ENCODE peak calls at places on chromosomes 11 and 22, in five cellular contexts. K, W, X, T and N are unnamed samples.
A peak's percentile ranks its signal among the peaks of the same experiment; 100 is the strongest.

GRCh38 chr22:39800790-39801540 is 92.6 kb downstream of the ENTHD1 start:
- DNase-seq in K (no peak), W (no peak), X (peak; percentile 43), T (no peak), N (no peak)

GRCh38 chr22:30251661-30252226 is 5.2 kb upstream of the LIF start:
- DNase-seq in K (no peak), W (no peak), X (no peak), T (no peak), N (no peak)

GRCh38 chr22:44885806-44886360 is 123.9 kb downstream of the PHF21B start:
- DNase-seq in K (no peak), W (no peak), X (no peak), T (no peak), N (no peak)

GRCh38 chr11:19922689-19923035 is 210.0 kb downstream of the NAV2 start:
- DNase-seq in K (no peak), W (no peak), X (no peak), T (no peak), N (no peak)

GRCh38 chr11:96033054-96033453 is 109.1 kb upstream of the MTMR2 start:
- DNase-seq in K (no peak), W (no peak), X (no peak), T (no peak), N (no peak)

GRCh38 chr11:2531987-2532703 is 87.3 kb downstream of the KCNQ1 start:
- DNase-seq in K (no peak), W (no peak), X (no peak), T (no peak), N (no peak)

GRCh38 chr11:121113611-121114010 is 12.6 kb downstream of the TECTA start:
- DNase-seq in K (no peak), W (no peak), X (no peak), T (no peak), N (no peak)

GRCh38 chr22:27801616-27802388 is at the start of gene MN1:
- DNase-seq in K (no peak), W (no peak), X (no peak), T (no peak), N (peak; percentile 39)

GRCh38 chr11:132685174-132685611 is 847.1 kb downstream of the OPCML start:
- DNase-seq in K (no peak), W (no peak), X (no peak), T (peak; percentile 41), N (no peak)

GRCh38 chr11:2198621-2199365 is 27.2 kb upstream of the TH start:
- DNase-seq in K (no peak), W (no peak), X (no peak), T (no peak), N (no peak)

GRCh38 chr22:24975813-24976341 is 23.4 kb downstream of the KIAA1671 start:
- DNase-seq in K (no peak), W (no peak), X (no peak), T (no peak), N (no peak)

GRCh38 chr11:9017773-9018172 is 14.0 kb upstream of the NRIP3 start:
- DNase-seq in K (peak; percentile 52), W (no peak), X (no peak), T (no peak), N (no peak)

GRCh38 chr22:16955678-16956210 is 52.3 kb downstream of the GAB4 start:
- DNase-seq in K (no peak), W (no peak), X (peak; percentile 19), T (no peak), N (no peak)

GRCh38 chr11:2884424-2884815 is 1.2 kb downstream of the CDKN1C start:
- DNase-seq in K (no peak), W (no peak), X (peak; percentile 37), T (peak; percentile 27), N (no peak)

GRCh38 chr11:1825039-1825740 is 9.6 kb upstream of the SYT8 start:
- DNase-seq in K (peak; percentile 55), W (no peak), X (peak; percentile 84), T (peak; percentile 18), N (no peak)

GRCh38 chr11:12358302-12359188 is 18.8 kb upstream of the PARVA start:
- DNase-seq in K (no peak), W (no peak), X (no peak), T (no peak), N (no peak)

GRCh38 chr11:12826441-12826840 is 152.2 kb downstream of the TEAD1 start:
- DNase-seq in K (no peak), W (no peak), X (no peak), T (no peak), N (no peak)

DNA sequence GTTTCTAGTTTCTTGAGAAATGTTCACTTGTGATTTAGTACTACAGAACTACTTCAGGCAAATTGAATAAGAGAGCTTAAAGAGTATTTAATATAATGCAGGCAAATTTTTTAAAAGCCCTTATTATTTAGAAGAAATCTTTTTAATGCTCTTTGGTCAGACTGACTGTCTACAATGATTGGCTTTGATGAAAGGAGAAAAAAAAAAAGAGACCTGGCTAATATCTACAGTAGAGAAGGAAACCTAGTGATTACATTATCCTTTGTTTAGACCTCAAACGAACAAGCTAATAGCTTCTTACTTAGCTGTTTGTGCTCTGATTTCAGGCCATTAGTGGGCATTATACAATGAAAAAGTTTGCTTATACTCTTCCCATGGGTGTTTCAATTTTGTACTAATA is 1043.1 kb downstream of the JRKL start:
- DNase-seq in K (no peak), W (no peak), X (no peak), T (no peak), N (no peak)
- H3K9me3 ChIP-seq in K (no peaks in the 10 kb centered on the region), W (peaks cover 5% of the 10 kb centered on the region), X (no peaks in the 10 kb centered on the region), T (no peaks in the 10 kb centered on the region), N (no peaks in the 10 kb centered on the region)

DNA sequence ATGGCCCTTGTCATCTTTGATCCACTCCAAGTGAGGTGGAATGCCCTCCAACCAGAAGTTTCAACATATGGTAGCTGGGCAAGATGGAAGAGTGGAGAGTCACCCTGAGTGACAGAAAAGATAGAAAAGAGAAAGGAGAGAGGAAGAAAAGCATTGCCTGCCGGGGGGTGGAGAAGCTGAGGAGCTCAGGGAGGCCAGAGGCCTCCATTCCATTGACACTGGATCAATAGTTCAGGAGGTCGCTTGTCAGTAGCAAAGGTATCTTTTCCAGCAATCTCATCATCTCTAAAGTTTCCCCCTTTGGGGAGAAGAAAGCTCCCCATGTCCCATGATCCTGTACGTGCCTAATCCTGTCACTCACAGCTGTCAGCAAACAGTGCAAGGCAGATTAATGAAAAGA is 6.7 kb upstream of the C1QTNF6 start:
- DNase-seq in K (no peak), W (no peak), X (no peak), T (no peak), N (no peak)
- H3K4me1 ChIP-seq in K (peaks cover 16% of the 10 kb centered on the region), W (peaks cover 93% of the 10 kb centered on the region), X (peaks cover 22% of the 10 kb centered on the region), T (peaks cover 32% of the 10 kb centered on the region), N (peaks cover 44% of the 10 kb centered on the region)

DNA sequence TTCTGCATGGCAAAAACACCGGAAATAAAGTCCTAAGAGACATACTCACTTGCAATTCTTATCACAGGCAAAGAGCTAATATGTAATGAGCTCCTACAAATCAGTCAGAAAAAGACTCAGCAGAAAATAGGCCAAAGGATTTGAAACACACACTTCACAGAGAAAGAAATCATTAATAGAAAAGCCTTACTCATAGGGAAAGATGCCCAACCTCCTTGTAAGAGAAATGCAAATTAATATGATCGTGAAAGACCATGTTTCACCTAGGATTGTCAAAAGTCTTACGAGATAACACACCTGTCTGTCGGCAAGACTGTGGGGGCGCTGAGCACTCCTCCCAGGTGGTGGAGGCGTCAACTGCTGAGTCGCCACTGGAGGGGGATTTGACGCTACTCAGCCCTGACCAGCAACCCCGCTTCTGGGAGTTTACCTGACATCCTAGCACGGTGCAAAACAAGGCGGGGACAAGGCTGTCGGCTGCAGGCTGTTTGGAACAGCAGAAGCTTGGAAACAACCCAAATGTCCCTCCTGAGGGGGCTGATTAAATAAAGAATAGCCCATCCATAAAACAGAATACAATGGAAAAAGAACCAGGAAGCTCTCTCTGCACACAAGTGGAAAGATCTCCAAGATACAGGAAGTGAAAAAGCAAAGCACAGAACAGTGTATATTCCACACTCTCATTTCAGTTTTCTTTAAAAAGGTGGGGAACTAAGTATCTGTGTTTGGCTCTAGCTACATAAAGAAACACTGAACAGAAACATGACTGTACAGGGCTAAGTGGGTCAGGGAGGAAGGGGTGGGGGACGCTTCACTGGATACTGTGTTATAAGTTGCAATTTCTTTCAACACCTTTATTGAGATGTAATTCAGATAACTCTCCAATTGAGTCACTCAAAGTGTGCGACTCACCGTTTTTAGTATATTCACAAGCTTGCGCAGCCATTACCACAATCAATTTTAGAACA is 11.5 kb downstream of the CSNK1E start:
- DNase-seq in K (no peak), W (no peak), X (peak; percentile 41), T (peak; percentile 93), N (peak; percentile 17)
- TF ChIP-seq CTCF in K (no peak), W (no peak), X (peak; percentile 15), T (peak; percentile 43), N (no peak)

DNA sequence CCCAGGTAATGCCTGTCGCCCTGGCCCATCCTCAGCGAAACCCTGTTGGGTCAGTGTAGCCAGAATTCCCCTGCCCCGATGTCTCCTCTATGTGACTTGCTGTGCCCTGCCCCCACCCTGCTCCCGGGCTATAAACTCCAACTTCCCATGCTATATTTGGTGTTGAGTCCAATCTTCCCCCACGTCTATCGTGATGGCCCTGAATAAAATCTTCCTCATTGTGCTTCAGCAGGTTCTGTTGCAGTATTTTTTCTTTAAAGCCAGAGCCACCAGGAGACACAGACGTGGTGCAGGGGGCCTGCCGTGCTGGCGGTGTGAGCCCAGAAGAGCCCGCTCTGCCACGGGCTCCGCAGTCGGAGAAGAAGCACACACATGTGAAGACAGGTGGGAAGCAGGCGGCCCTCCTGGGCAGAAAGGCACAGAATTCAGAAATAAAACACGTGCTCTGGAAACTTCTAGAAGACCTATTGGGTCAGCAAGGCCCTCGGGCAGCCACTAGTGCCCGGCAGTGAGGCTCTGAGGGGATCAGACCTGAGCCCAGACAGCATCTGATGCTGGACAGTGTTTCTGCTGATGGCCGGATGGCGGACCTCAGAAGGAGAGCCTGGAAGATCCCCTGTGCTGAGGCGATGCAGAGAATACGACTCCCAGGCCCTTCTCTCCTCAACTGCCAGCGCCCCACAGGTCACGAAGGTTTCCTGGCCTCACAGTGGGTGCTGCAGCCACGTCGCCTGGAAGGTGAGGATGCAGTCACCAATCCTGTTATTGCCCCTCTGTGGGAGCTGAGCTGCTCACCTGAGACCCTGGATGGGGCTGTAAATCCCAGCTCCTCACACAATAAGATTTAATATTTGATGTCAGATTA is 501.9 kb downstream of the BRD1 start:
- DNase-seq in K (no peak), W (no peak), X (no peak), T (no peak), N (no peak)
- H3K9me3 ChIP-seq in K (no peaks in the 10 kb centered on the region), W (no peaks in the 10 kb centered on the region), X (no peaks in the 10 kb centered on the region), T (no peaks in the 10 kb centered on the region), N (no peaks in the 10 kb centered on the region)

DNA sequence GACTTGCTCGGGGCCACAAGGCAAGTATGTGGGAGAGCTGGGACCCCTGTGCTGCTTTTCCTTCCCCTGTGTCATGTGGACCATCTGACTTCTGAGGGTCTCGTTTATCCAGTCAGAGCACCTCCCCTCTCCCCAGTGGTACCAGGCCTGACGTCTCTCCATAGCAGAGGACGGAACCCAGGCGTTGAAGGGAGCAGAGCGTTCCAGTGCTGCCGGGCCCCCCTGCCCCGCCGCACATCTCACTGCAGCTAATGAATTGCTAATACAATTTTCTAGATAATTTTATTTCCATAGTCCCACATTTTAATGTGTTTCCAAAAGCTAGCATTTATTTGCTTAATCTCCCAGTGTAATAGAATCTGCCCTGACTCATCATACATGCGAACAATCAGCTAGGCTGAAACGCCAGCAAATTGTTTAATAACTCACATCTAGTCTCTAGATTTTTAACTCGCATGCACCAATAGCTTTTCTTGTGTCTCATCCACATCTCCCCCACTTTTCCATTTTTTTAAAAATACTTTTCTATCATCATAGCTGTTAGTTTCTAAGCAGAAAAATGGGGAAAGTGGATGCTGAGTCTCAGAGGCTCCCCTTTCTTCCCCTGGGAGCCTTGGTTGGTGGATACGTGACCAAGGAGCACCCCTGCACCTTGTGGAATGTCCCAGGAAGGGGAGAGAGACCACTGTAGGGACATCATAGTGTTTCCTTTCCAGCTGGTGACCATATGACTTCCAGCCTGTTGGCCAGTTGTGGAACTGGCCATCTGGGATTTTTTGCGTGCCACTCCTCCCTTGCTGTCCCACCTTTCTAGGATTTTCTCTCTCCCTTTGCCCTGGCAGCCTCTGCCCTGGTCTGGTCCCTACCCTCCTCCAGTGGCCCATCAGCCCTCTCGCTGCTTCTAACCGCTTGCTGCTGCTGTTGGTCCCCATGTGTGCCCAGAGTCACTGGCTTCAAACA is 58.6 kb upstream of the NNMT start:
- DNase-seq in K (no peak), W (no peak), X (no peak), T (no peak), N (no peak)
- H3K4me1 ChIP-seq in K (peaks cover 21% of the 10 kb centered on the region), W (no peaks in the 10 kb centered on the region), X (peaks cover 31% of the 10 kb centered on the region), T (no peaks in the 10 kb centered on the region), N (no peaks in the 10 kb centered on the region)